ENCODE peak calls at places on chromosomes 16 and 17, in six cellular contexts. One of them, this sample, is unnamed.

GRCh38 chr17:45578516-45579455 is 88.3 kb upstream of the PLEKHM1 start:
- DNase-seq in AG10803: no peak
- DNase-seq in HT-29: no peak
- DNase-seq in activated T-helper 1 cell treated with anti-CD3 and anti-CD28 coated beads, Interleukin-2, amount 50 U/mL, for 16 hours: no peak
- DNase-seq in pons: peak; percentile 7
- DNase-seq in osteocyte: no peak
- DNase-seq in this sample: no peak

GRCh38 chr16:2843526-2843925 is 13.4 kb downstream of the ZG16B start:
- DNase-seq in AG10803: no peak
- DNase-seq in HT-29: no peak
- DNase-seq in activated T-helper 1 cell treated with anti-CD3 and anti-CD28 coated beads, Interleukin-2, amount 50 U/mL, for 16 hours: no peak
- DNase-seq in pons: no peak
- DNase-seq in osteocyte: no peak
- DNase-seq in this sample: no peak

GRCh38 chr17:50062323-50063243 is 6.7 kb downstream of the ITGA3 start:
- DNase-seq in AG10803: peak; percentile 82
- DNase-seq in HT-29: peak; percentile 92
- DNase-seq in activated T-helper 1 cell treated with anti-CD3 and anti-CD28 coated beads, Interleukin-2, amount 50 U/mL, for 16 hours: no peak
- DNase-seq in pons: no peak
- DNase-seq in osteocyte: peak; percentile 95
- DNase-seq in this sample: no peak

GRCh38 chr16:27405546-27406451 is 3.8 kb downstream of the IL21R start:
- DNase-seq in AG10803: peak; percentile 27
- DNase-seq in HT-29: no peak
- DNase-seq in activated T-helper 1 cell treated with anti-CD3 and anti-CD28 coated beads, Interleukin-2, amount 50 U/mL, for 16 hours: no peak
- DNase-seq in pons: no peak
- DNase-seq in osteocyte: peak; percentile 79
- DNase-seq in this sample: no peak

GRCh38 chr16:25151996-25152395 is 40.5 kb downstream of the LCMT1 start:
- DNase-seq in AG10803: peak; percentile 70
- DNase-seq in HT-29: no peak
- DNase-seq in activated T-helper 1 cell treated with anti-CD3 and anti-CD28 coated beads, Interleukin-2, amount 50 U/mL, for 16 hours: no peak
- DNase-seq in pons: no peak
- DNase-seq in osteocyte: no peak
- DNase-seq in this sample: no peak

GRCh38 chr17:31318298-31319190 is 2.9 kb downstream of the EVI2A start:
- DNase-seq in AG10803: peak; percentile 63
- DNase-seq in HT-29: no peak
- DNase-seq in activated T-helper 1 cell treated with anti-CD3 and anti-CD28 coated beads, Interleukin-2, amount 50 U/mL, for 16 hours: peak; percentile 13
- DNase-seq in pons: peak; percentile 97
- DNase-seq in osteocyte: no peak
- DNase-seq in this sample: peak; percentile 78

GRCh38 chr16:17083628-17084027 is 387.1 kb downstream of the XYLT1 start:
- DNase-seq in AG10803: no peak
- DNase-seq in HT-29: no peak
- DNase-seq in activated T-helper 1 cell treated with anti-CD3 and anti-CD28 coated beads, Interleukin-2, amount 50 U/mL, for 16 hours: no peak
- DNase-seq in pons: no peak
- DNase-seq in osteocyte: no peak
- DNase-seq in this sample: no peak

GRCh38 chr16:53068423-53068833 is 13.6 kb downstream of the CHD9 start:
- DNase-seq in AG10803: no peak
- DNase-seq in HT-29: no peak
- DNase-seq in activated T-helper 1 cell treated with anti-CD3 and anti-CD28 coated beads, Interleukin-2, amount 50 U/mL, for 16 hours: no peak
- DNase-seq in pons: no peak
- DNase-seq in osteocyte: no peak
- DNase-seq in this sample: no peak

GRCh38 chr17:76909971-76910760 is 42.0 kb downstream of the MGAT5B start:
- DNase-seq in AG10803: peak; percentile 17
- DNase-seq in HT-29: peak; percentile 45
- DNase-seq in activated T-helper 1 cell treated with anti-CD3 and anti-CD28 coated beads, Interleukin-2, amount 50 U/mL, for 16 hours: no peak
- DNase-seq in pons: no peak
- DNase-seq in osteocyte: no peak
- DNase-seq in this sample: peak; percentile 1

GRCh38 chr16:24954137-24954536 is 61.0 kb downstream of the ARHGAP17 start:
- DNase-seq in AG10803: no peak
- DNase-seq in HT-29: no peak
- DNase-seq in activated T-helper 1 cell treated with anti-CD3 and anti-CD28 coated beads, Interleukin-2, amount 50 U/mL, for 16 hours: no peak
- DNase-seq in pons: no peak
- DNase-seq in osteocyte: no peak
- DNase-seq in this sample: no peak

GRCh38 chr16:30774367-30775130 is 12.4 kb downstream of the RNF40 start:
- DNase-seq in AG10803: no peak
- DNase-seq in HT-29: no peak
- DNase-seq in activated T-helper 1 cell treated with anti-CD3 and anti-CD28 coated beads, Interleukin-2, amount 50 U/mL, for 16 hours: no peak
- DNase-seq in pons: no peak
- DNase-seq in osteocyte: no peak
- DNase-seq in this sample: no peak

GRCh38 chr16:67641779-67642708 is 2.9 kb upstream of the CARMIL2 start:
- DNase-seq in AG10803: peak; percentile 61
- DNase-seq in HT-29: no peak
- DNase-seq in activated T-helper 1 cell treated with anti-CD3 and anti-CD28 coated beads, Interleukin-2, amount 50 U/mL, for 16 hours: no peak
- DNase-seq in pons: peak; percentile 76
- DNase-seq in osteocyte: no peak
- DNase-seq in this sample: no peak

GRCh38 chr16:15041260-15042011 is 14.4 kb downstream of the NTAN1 start:
- DNase-seq in AG10803: peak; percentile 79
- DNase-seq in HT-29: peak; percentile 75
- DNase-seq in activated T-helper 1 cell treated with anti-CD3 and anti-CD28 coated beads, Interleukin-2, amount 50 U/mL, for 16 hours: no peak
- DNase-seq in pons: peak; percentile 82
- DNase-seq in osteocyte: no peak
- DNase-seq in this sample: peak; percentile 52

GRCh38 chr16:29760567-29761279 is 14.9 kb upstream of the C16orf54 start:
- DNase-seq in AG10803: no peak
- DNase-seq in HT-29: no peak
- DNase-seq in activated T-helper 1 cell treated with anti-CD3 and anti-CD28 coated beads, Interleukin-2, amount 50 U/mL, for 16 hours: no peak
- DNase-seq in pons: no peak
- DNase-seq in osteocyte: no peak
- DNase-seq in this sample: no peak

GRCh38 chr16:89024546-89024945 is 47.5 kb upstream of the CBFA2T3 start:
- DNase-seq in AG10803: no peak
- DNase-seq in HT-29: no peak
- DNase-seq in activated T-helper 1 cell treated with anti-CD3 and anti-CD28 coated beads, Interleukin-2, amount 50 U/mL, for 16 hours: no peak
- DNase-seq in pons: no peak
- DNase-seq in osteocyte: no peak
- DNase-seq in this sample: no peak

GRCh38 chr17:63698381-63698885 is 1.5 kb downstream of the LIMD2 start:
- DNase-seq in AG10803: no peak
- DNase-seq in HT-29: no peak
- DNase-seq in activated T-helper 1 cell treated with anti-CD3 and anti-CD28 coated beads, Interleukin-2, amount 50 U/mL, for 16 hours: no peak
- DNase-seq in pons: no peak
- DNase-seq in osteocyte: no peak
- DNase-seq in this sample: no peak

GRCh38 chr17:50806141-50806643 is 29.2 kb upstream of the WFIKKN2 start:
- DNase-seq in AG10803: no peak
- DNase-seq in HT-29: no peak
- DNase-seq in activated T-helper 1 cell treated with anti-CD3 and anti-CD28 coated beads, Interleukin-2, amount 50 U/mL, for 16 hours: no peak
- DNase-seq in pons: no peak
- DNase-seq in osteocyte: no peak
- DNase-seq in this sample: no peak

GRCh38 chr17:43572368-43572980 is 26.3 kb upstream of the ETV4 start:
- DNase-seq in AG10803: no peak
- DNase-seq in HT-29: no peak
- DNase-seq in activated T-helper 1 cell treated with anti-CD3 and anti-CD28 coated beads, Interleukin-2, amount 50 U/mL, for 16 hours: no peak
- DNase-seq in pons: no peak
- DNase-seq in osteocyte: no peak
- DNase-seq in this sample: no peak

GRCh38 chr17:75487351-75488070 is 27.8 kb downstream of the CASKIN2 start:
- DNase-seq in AG10803: no peak
- DNase-seq in HT-29: no peak
- DNase-seq in activated T-helper 1 cell treated with anti-CD3 and anti-CD28 coated beads, Interleukin-2, amount 50 U/mL, for 16 hours: no peak
- DNase-seq in pons: peak; percentile 48
- DNase-seq in osteocyte: no peak
- DNase-seq in this sample: peak; percentile 89

GRCh38 chr16:52528393-52529080 is 18.4 kb downstream of the TOX3 start:
- DNase-seq in AG10803: no peak
- DNase-seq in HT-29: no peak
- DNase-seq in activated T-helper 1 cell treated with anti-CD3 and anti-CD28 coated beads, Interleukin-2, amount 50 U/mL, for 16 hours: no peak
- DNase-seq in pons: no peak
- DNase-seq in osteocyte: no peak
- DNase-seq in this sample: no peak

GRCh38 chr16:2783581-2784375 is 3.6 kb downstream of the PRSS33 start:
- DNase-seq in AG10803: no peak
- DNase-seq in HT-29: no peak
- DNase-seq in activated T-helper 1 cell treated with anti-CD3 and anti-CD28 coated beads, Interleukin-2, amount 50 U/mL, for 16 hours: no peak
- DNase-seq in pons: no peak
- DNase-seq in osteocyte: no peak
- DNase-seq in this sample: no peak

GRCh38 chr16:17276610-17277009 is 194.2 kb downstream of the XYLT1 start:
- DNase-seq in AG10803: no peak
- DNase-seq in HT-29: no peak
- DNase-seq in activated T-helper 1 cell treated with anti-CD3 and anti-CD28 coated beads, Interleukin-2, amount 50 U/mL, for 16 hours: no peak
- DNase-seq in pons: no peak
- DNase-seq in osteocyte: no peak
- DNase-seq in this sample: no peak

GRCh38 chr16:83911290-83911689 is 12.4 kb downstream of the MLYCD start:
- DNase-seq in AG10803: no peak
- DNase-seq in HT-29: no peak
- DNase-seq in activated T-helper 1 cell treated with anti-CD3 and anti-CD28 coated beads, Interleukin-2, amount 50 U/mL, for 16 hours: no peak
- DNase-seq in pons: no peak
- DNase-seq in osteocyte: no peak
- DNase-seq in this sample: no peak

GRCh38 chr16:66274335-66275110 is 92.0 kb upstream of the CDH5 start:
- DNase-seq in AG10803: peak; percentile 38
- DNase-seq in HT-29: peak; percentile 39
- DNase-seq in activated T-helper 1 cell treated with anti-CD3 and anti-CD28 coated beads, Interleukin-2, amount 50 U/mL, for 16 hours: no peak
- DNase-seq in pons: no peak
- DNase-seq in osteocyte: peak; percentile 65
- DNase-seq in this sample: no peak

GRCh38 chr17:79007504-79008381 is 1.8 kb downstream of the CANT1 start:
- DNase-seq in AG10803: no peak
- DNase-seq in HT-29: no peak
- DNase-seq in activated T-helper 1 cell treated with anti-CD3 and anti-CD28 coated beads, Interleukin-2, amount 50 U/mL, for 16 hours: no peak
- DNase-seq in pons: no peak
- DNase-seq in osteocyte: no peak
- DNase-seq in this sample: no peak

GRCh38 chr16:785563-786535 is 2.3 kb downstream of the RPUSD1 start:
- DNase-seq in AG10803: peak; percentile 51
- DNase-seq in HT-29: peak; percentile 71
- DNase-seq in activated T-helper 1 cell treated with anti-CD3 and anti-CD28 coated beads, Interleukin-2, amount 50 U/mL, for 16 hours: peak; percentile 62
- DNase-seq in pons: peak; percentile 24
- DNase-seq in osteocyte: peak; percentile 90
- DNase-seq in this sample: no peak